ENCODE peak calls at places on chromosomes 11 and 22, in five cellular contexts. One of them, this sample, is unnamed.
A peak's percentile ranks its signal among the peaks of the same experiment; 100 is the strongest.

GRCh38 chr11:95092549-95093324 is 3.1 kb downstream of the ENDOD1 start:
- DNase-seq in transverse colon: peak; percentile 78
- DNase-seq in neural progenitor cell: peak; percentile 29
- DNase-seq in GM12865: peak; percentile 49
- DNase-seq in Caco-2: peak; percentile 86
- DNase-seq in this sample: peak; percentile 55

GRCh38 chr11:61357233-61357893 is 4.3 kb downstream of the CYB561A3 start:
- DNase-seq in transverse colon: no peak
- DNase-seq in neural progenitor cell: no peak
- DNase-seq in GM12865: peak; percentile 88
- DNase-seq in Caco-2: no peak
- DNase-seq in this sample: peak; percentile 29

GRCh38 chr22:20795014-20795413 is 21.1 kb downstream of the SERPIND1 start:
- DNase-seq in transverse colon: no peak
- DNase-seq in neural progenitor cell: no peak
- DNase-seq in GM12865: no peak
- DNase-seq in Caco-2: no peak
- DNase-seq in this sample: no peak

GRCh38 chr22:40818192-40818746 is 877 bp downstream of the SLC25A17 start:
- DNase-seq in transverse colon: no peak
- DNase-seq in neural progenitor cell: no peak
- DNase-seq in GM12865: no peak
- DNase-seq in Caco-2: no peak
- DNase-seq in this sample: no peak

GRCh38 chr11:12088047-12088481 is 22.3 kb upstream of the MICAL2 start:
- DNase-seq in transverse colon: peak; percentile 61
- DNase-seq in neural progenitor cell: no peak
- DNase-seq in GM12865: no peak
- DNase-seq in Caco-2: peak; percentile 70
- DNase-seq in this sample: peak; percentile 74

GRCh38 chr11:130675456-130675855 is 227.0 kb downstream of the ADAMTS15 start:
- DNase-seq in transverse colon: peak; percentile 14
- DNase-seq in neural progenitor cell: no peak
- DNase-seq in GM12865: no peak
- DNase-seq in Caco-2: no peak
- DNase-seq in this sample: no peak

GRCh38 chr11:37988031-37988430 is 1390.0 kb upstream of the RAG2 start:
- DNase-seq in transverse colon: no peak
- DNase-seq in neural progenitor cell: no peak
- DNase-seq in GM12865: no peak
- DNase-seq in Caco-2: no peak
- DNase-seq in this sample: no peak

GRCh38 chr11:36500315-36500721 is 9.8 kb downstream of the TRAF6 start:
- DNase-seq in transverse colon: peak; percentile 16
- DNase-seq in neural progenitor cell: peak; percentile 30
- DNase-seq in GM12865: peak; percentile 51
- DNase-seq in Caco-2: no peak
- DNase-seq in this sample: no peak

GRCh38 chr11:72598901-72599300 is 75.3 kb downstream of the PDE2A start:
- DNase-seq in transverse colon: peak; percentile 35
- DNase-seq in neural progenitor cell: peak; percentile 85
- DNase-seq in GM12865: no peak
- DNase-seq in Caco-2: peak; percentile 76
- DNase-seq in this sample: peak; percentile 54

GRCh38 chr11:78318733-78319132 is 98.9 kb downstream of the GAB2 start:
- DNase-seq in transverse colon: no peak
- DNase-seq in neural progenitor cell: peak; percentile 63
- DNase-seq in GM12865: no peak
- DNase-seq in Caco-2: no peak
- DNase-seq in this sample: no peak

This sample was measured in mucosa of descending colon.